ENCODE peak calls at places on chromosomes 11 and 22, in six cellular contexts. V, E, T, M, F and S are unnamed samples.

GRCh38 chr22:23180301-23180892 is at the start of gene BCR:
- DNase-seq in V (peak), E (peak), T (no peak), M (peak), F (no peak), S (no peak)

GRCh38 chr11:134036484-134037092 is 32.3 kb upstream of the JAM3 start:
- DNase-seq in V (peak), E (no peak), T (no peak), M (no peak), F (no peak), S (peak)

GRCh38 chr11:416051-416756 is 1.4 kb upstream of the SIGIRR start:
- DNase-seq in V (no peak), E (no peak), T (no peak), M (no peak), F (no peak), S (no peak)

GRCh38 chr11:126919147-126919823 is 81.3 kb downstream of the KIRREL3 start:
- DNase-seq in V (no peak), E (no peak), T (no peak), M (no peak), F (no peak), S (no peak)

GRCh38 chr11:100574894-100575769 is 112.0 kb upstream of the ARHGAP42 start:
- DNase-seq in V (peak), E (peak), T (no peak), M (peak), F (no peak), S (no peak)

GRCh38 chr11:61486779-61487178 is 21.8 kb upstream of the LRRC10B start:
- DNase-seq in V (no peak), E (no peak), T (no peak), M (no peak), F (no peak), S (no peak)

GRCh38 chr11:113021111-113021510 is 59.9 kb downstream of the NCAM1 start:
- DNase-seq in V (no peak), E (no peak), T (no peak), M (no peak), F (no peak), S (no peak)

GRCh38 chr11:134244593-134244992 is 8.6 kb downstream of the THYN1 start:
- DNase-seq in V (peak), E (peak), T (no peak), M (peak), F (no peak), S (peak)

GRCh38 chr11:119322360-119322739 is 5.4 kb upstream of the MCAM start:
- DNase-seq in V (peak), E (no peak), T (no peak), M (peak), F (no peak), S (no peak)

GRCh38 chr11:112085822-112086421 is 634 bp downstream of the TIMM8B start:
- DNase-seq in V (peak), E (peak), T (no peak), M (no peak), F (no peak), S (no peak)

GRCh38 chr11:113151502-113151901 is 162.9 kb upstream of the TTC12 start:
- DNase-seq in V (no peak), E (no peak), T (no peak), M (peak), F (no peak), S (no peak)

GRCh38 chr11:2769779-2770555 is 70.2 kb upstream of the KCNQ1OT1 start:
- DNase-seq in V (no peak), E (no peak), T (no peak), M (no peak), F (no peak), S (no peak)

GRCh38 chr11:10604340-10604748 is 35.9 kb upstream of the LYVE1 start:
- DNase-seq in V (peak), E (peak), T (no peak), M (peak), F (no peak), S (no peak)

GRCh38 chr11:112744041-112744440 is 217.2 kb upstream of the NCAM1 start:
- DNase-seq in V (no peak), E (no peak), T (no peak), M (no peak), F (no peak), S (no peak)

GRCh38 chr11:6817668-6818067 is 18.2 kb upstream of the OR6A2 start:
- DNase-seq in V (no peak), E (peak), T (no peak), M (peak), F (peak), S (peak)

GRCh38 chr11:38038777-38039176 is 1440.7 kb upstream of the RAG2 start:
- DNase-seq in V (no peak), E (no peak), T (no peak), M (peak), F (no peak), S (no peak)

GRCh38 chr11:27857588-27857987 is 157.3 kb upstream of the BDNF start:
- DNase-seq in V (no peak), E (no peak), T (no peak), M (peak), F (no peak), S (no peak)

GRCh38 chr22:32546935-32547334 is 72.3 kb downstream of the FBXO7 start:
- DNase-seq in V (no peak), E (no peak), T (no peak), M (no peak), F (no peak), S (no peak)

GRCh38 chr11:5303643-5304042 is 1.9 kb upstream of the OR51B4 start:
- DNase-seq in V (no peak), E (no peak), T (no peak), M (no peak), F (no peak), S (no peak)

GRCh38 chr11:7299393-7299792 is 47.7 kb downstream of the SYT9 start:
- DNase-seq in V (no peak), E (no peak), T (no peak), M (no peak), F (no peak), S (no peak)

GRCh38 chr22:50098052-50098451 is 8.2 kb downstream of the MOV10L1 start:
- DNase-seq in V (no peak), E (no peak), T (no peak), M (no peak), F (no peak), S (no peak)

GRCh38 chr11:119014209-119014924 is 3.8 kb downstream of the RPS25 start:
- DNase-seq in V (no peak), E (no peak), T (no peak), M (peak), F (no peak), S (no peak)

GRCh38 chr11:90414221-90414620 is 191.4 kb upstream of the CHORDC1 start:
- DNase-seq in V (no peak), E (no peak), T (no peak), M (no peak), F (no peak), S (no peak)

GRCh38 chr11:77093056-77093891 is 9.4 kb upstream of the OMP start:
- DNase-seq in V (no peak), E (no peak), T (no peak), M (no peak), F (no peak), S (no peak)

GRCh38 chr11:36010010-36010740 is 66.3 kb downstream of the LDLRAD3 start:
- DNase-seq in V (peak), E (peak), T (no peak), M (peak), F (no peak), S (no peak)

GRCh38 chr22:28442264-28442950 is 237.2 kb downstream of the TTC28 start:
- DNase-seq in V (peak), E (peak), T (peak), M (peak), F (peak), S (peak)

GRCh38 chr11:112751763-112752162 is 209.5 kb upstream of the NCAM1 start:
- DNase-seq in V (no peak), E (no peak), T (no peak), M (no peak), F (no peak), S (no peak)

GRCh38 chr22:23495614-23496444 is 84.3 kb downstream of the IGLL1 start:
- DNase-seq in V (no peak), E (no peak), T (no peak), M (no peak), F (no peak), S (no peak)

GRCh38 chr11:33187851-33188722 is 26.8 kb upstream of the CSTF3 start:
- DNase-seq in V (no peak), E (no peak), T (no peak), M (no peak), F (no peak), S (no peak)

GRCh38 chr11:104061851-104062521 is 25.5 kb downstream of the DDI1 start:
- DNase-seq in V (peak), E (peak), T (no peak), M (peak), F (no peak), S (no peak)

GRCh38 chr11:104060004-104060403 is 23.6 kb downstream of the DDI1 start:
- DNase-seq in V (no peak), E (peak), T (no peak), M (no peak), F (no peak), S (no peak)

GRCh38 chr11:104064016-104064630 is 27.7 kb downstream of the DDI1 start:
- DNase-seq in V (no peak), E (no peak), T (no peak), M (no peak), F (no peak), S (no peak)

GRCh38 chr11:104057908-104058307 is 21.5 kb downstream of the DDI1 start:
- DNase-seq in V (no peak), E (no peak), T (no peak), M (no peak), F (no peak), S (no peak)

GRCh38 chr11:104060820-104061219 is 24.4 kb downstream of the DDI1 start:
- DNase-seq in V (no peak), E (no peak), T (no peak), M (no peak), F (no peak), S (no peak)
- H2BK120ac ChIP-seq in V (no peak), E (no peak), T (no peak), M (no peak), F (no peak), S (no peak)

GRCh38 chr11:114307524-114308203 is 11.5 kb downstream of the NNMT start:
- DNase-seq in V (peak), E (peak), T (no peak), M (no peak), F (no peak), S (no peak)

GRCh38 chr11:114311946-114312345 is 15.7 kb downstream of the NNMT start:
- DNase-seq in V (no peak), E (no peak), T (no peak), M (no peak), F (no peak), S (no peak)

GRCh38 chr11:114308689-114309089 is 12.5 kb downstream of the NNMT start:
- DNase-seq in V (peak), E (no peak), T (no peak), M (no peak), F (no peak), S (no peak)

GRCh38 chr11:114309517-114309916 is 13.3 kb downstream of the NNMT start:
- DNase-seq in V (no peak), E (no peak), T (no peak), M (no peak), F (no peak), S (no peak)

DNA sequence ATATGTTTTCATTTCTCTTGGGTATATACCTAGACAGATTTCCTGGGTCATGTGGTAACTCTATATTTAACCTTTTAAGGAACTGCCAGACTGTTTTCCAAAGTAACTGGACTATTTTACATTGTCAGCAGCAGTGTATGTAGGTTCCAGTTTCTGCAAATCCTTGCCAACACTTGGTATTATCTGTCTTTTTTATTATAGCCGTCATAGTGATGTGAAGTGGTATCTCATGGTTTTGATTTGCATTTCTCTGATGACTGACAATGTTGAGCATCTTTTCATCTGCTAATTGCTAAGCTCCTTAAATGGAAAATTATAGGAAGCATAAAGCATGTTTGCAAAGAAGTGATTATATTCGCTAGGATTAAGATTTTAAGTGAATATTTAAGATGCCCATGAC is 13.9 kb downstream of the NNMT start:
- DNase-seq in V (no peak), E (no peak), T (no peak), M (no peak), F (no peak), S (no peak)
- H4K91ac ChIP-seq in V (no peak), E (no peak), T (no peak), M (no peak), F (no peak), S (no peak)

DNA sequence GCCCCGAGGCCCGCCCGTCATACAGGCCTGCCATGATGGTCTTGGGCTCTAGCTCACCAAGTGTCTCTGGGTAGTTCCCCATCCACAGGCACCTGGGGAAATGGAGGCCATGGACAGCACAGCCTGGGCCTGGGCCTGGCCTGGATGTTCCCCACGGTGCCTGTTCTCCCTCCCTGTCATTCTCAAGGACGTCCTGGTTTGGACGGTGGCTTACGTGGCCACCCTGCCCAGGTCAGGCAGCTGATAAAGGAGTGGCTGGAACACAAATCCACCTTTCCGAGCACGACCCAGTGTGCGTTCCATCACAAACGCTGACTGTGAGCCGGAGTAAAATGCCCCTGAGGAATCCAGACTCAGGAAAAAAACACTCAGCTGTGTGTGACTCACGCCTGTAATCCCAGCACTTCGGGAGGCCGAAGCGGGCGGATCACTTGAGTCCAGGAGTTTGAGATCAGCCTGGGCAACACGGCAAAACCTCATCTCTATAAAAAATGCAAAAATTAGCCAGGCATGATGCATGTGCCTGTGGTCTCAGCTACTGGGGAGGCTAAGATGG is 41.2 kb upstream of the TESMIN start:
- DNase-seq in V (peak), E (peak), T (no peak), M (peak), F (no peak), S (no peak)
- H3K14ac ChIP-seq in V (no peak), E (no peak), T (no peak), M (no peak), F (no peak), S (no peak)

GRCh38 chr11:115802641-115803040 is 298.4 kb upstream of the CADM1 start:
- DNase-seq in V (no peak), E (no peak), T (no peak), M (no peak), F (no peak), S (no peak)
- H2BK120ac ChIP-seq in V (no peak), E (no peak), T (no peak), M (no peak), F (no peak), S (no peak)

GRCh38 chr11:11722861-11723260 is 101.1 kb upstream of the GALNT18 start:
- DNase-seq in V (no peak), E (no peak), T (no peak), M (no peak), F (no peak), S (peak)
- H4K91ac ChIP-seq in V (no peak), E (no peak), T (no peak), M (no peak), F (no peak), S (no peak)

GRCh38 chr11:66981976-66982578 is 7.0 kb downstream of the C11orf86 start:
- DNase-seq in V (peak), E (peak), T (no peak), M (peak), F (no peak), S (no peak)
- H3K14ac ChIP-seq in V (no peak), E (peak), T (no peak), M (no peak), F (no peak), S (no peak)